ENCODE peak calls at places on chromosomes 4 and X, in eight cellular contexts. N is type B pancreatic cell, D is activated B cell treated with CpG ODN at 0.5 μM for 24 hours, F is AML-193, Z is HTR-8/SVneo, Y is fibroblast of mammary gland, A is nucleus accumbens, Q is endothelial cell. H is an unnamed sample.

GRCh38 chrX:112644713-112645112 is 35.0 kb downstream of the LHFPL1 start:
- DNase-seq in Q (no peak), D (no peak), Z (no peak), F (no peak), N (no peak), A (no peak), Y (no peak), H (no peak)

GRCh38 chrX:38699603-38700110 is 101.6 kb upstream of the MID1IP1 start:
- DNase-seq in Y (no peak), D (no peak), F (no peak), A (no peak), Q (no peak), N (no peak), Z (no peak), H (no peak)

GRCh38 chr4:31737419-31737818 is 1017.2 kb downstream of the PCDH7 start:
- DNase-seq in F (peak; percentile 95), A (no peak), Y (no peak), N (no peak), Q (no peak), D (no peak), Z (no peak), H (no peak)

GRCh38 chr4:27132497-27132896 is 271.9 kb downstream of the STIM2 start:
- DNase-seq in F (no peak), Z (no peak), A (no peak), Y (no peak), N (no peak), D (no peak), Q (no peak), H (no peak)

GRCh38 chrX:154654372-154654771 is 993 bp upstream of the CTAG2 start:
- DNase-seq in D (no peak), Z (no peak), F (no peak), Q (no peak), N (no peak), A (no peak), Y (no peak), H (no peak)

GRCh38 chr4:8533274-8533865 is 46.8 kb upstream of the GPR78 start:
- DNase-seq in Y (no peak), F (no peak), A (no peak), D (no peak), Z (no peak), Q (no peak), N (no peak), H (no peak)

GRCh38 chrX:110055616-110056015 is 52.7 kb downstream of the TMEM164 start:
- DNase-seq in A (no peak), Z (no peak), D (no peak), Q (no peak), Y (peak; percentile 73), F (no peak), N (no peak), H (no peak)

GRCh38 chr4:8648816-8649630 is 56.5 kb downstream of the CPZ start:
- DNase-seq in D (no peak), Q (no peak), Y (no peak), N (peak; percentile 58), F (no peak), A (no peak), Z (no peak), H (no peak)

GRCh38 chrX:13428055-13428786 is 108.4 kb upstream of the ATXN3L start:
- DNase-seq in N (no peak), F (no peak), D (no peak), A (no peak), Q (no peak), Y (peak; percentile 92), Z (peak; percentile 73), H (no peak)

GRCh38 chr4:139963708-139964107 is 190.3 kb downstream of the MAML3 start:
- DNase-seq in Z (no peak), D (no peak), N (no peak), F (no peak), A (no peak), Q (no peak), Y (no peak), H (no peak)

GRCh38 chr4:41723286-41723685 is 25.2 kb downstream of the PHOX2B start:
- DNase-seq in D (no peak), Y (no peak), N (no peak), A (no peak), Q (no peak), Z (no peak), F (no peak), H (no peak)

GRCh38 chr4:185865901-185866328 is 53.9 kb upstream of the SORBS2 start:
- DNase-seq in F (no peak), N (no peak), Z (peak; percentile 23), Q (no peak), Y (peak; percentile 38), A (no peak), D (no peak), H (no peak)

GRCh38 chr4:151304755-151305154 is 20.6 kb downstream of the SH3D19 start:
- DNase-seq in F (no peak), D (no peak), N (no peak), Z (no peak), Q (no peak), Y (peak; percentile 29), A (no peak), H (no peak)

GRCh38 chrX:26192204-26192603 is at the start of gene MAGEB6:
- DNase-seq in F (no peak), D (no peak), Y (no peak), Z (no peak), Q (no peak), N (no peak), A (no peak), H (no peak)

H was measured in gastrocnemius medialis.